ENCODE peak calls at places on chromosomes 12 and 14, in ten cellular contexts. S is astrocyte of the spinal cord, V is body of pancreas, M is AG10803, K is endothelial cell, O is thoracic aorta, J is AG09309, B is OCI-LY7, L is PC-9, I is HCT116. E is an unnamed sample.

GRCh38 chr12:2998789-2999264 is 39.6 kb downstream of the TEAD4 start:
- DNase-seq in K (no peak), O (peak; percentile 60), V (peak; percentile 72), M (peak; percentile 58), S (peak; percentile 90), I (no peak), J (peak; percentile 20), B (no peak), L (no peak), E (no peak)

GRCh38 chr12:90281156-90281868 is 572.7 kb upstream of the ATP2B1 start:
- DNase-seq in M (no peak), L (no peak), I (no peak), V (no peak), J (no peak), B (no peak), K (no peak), S (no peak), O (no peak), E (no peak)

GRCh38 chr14:92426237-92426636 is 87.3 kb upstream of the RIN3 start:
- DNase-seq in M (peak; percentile 73), B (no peak), J (no peak), S (peak; percentile 77), O (no peak), K (no peak), L (no peak), I (no peak), V (no peak), E (no peak)

GRCh38 chr12:120144215-120144614 is 27.7 kb upstream of the RAB35 start:
- DNase-seq in J (no peak), O (no peak), M (no peak), I (no peak), L (no peak), K (no peak), S (no peak), B (no peak), V (no peak), E (no peak)

GRCh38 chr14:24196071-24197061 is 1.1 kb upstream of the TM9SF1 start:
- DNase-seq in I (no peak), B (peak; percentile 71), K (no peak), L (no peak), J (no peak), V (no peak), M (peak; percentile 17), S (peak; percentile 13), O (no peak), E (no peak)

GRCh38 chr14:23121401-23121800 is 2.3 kb upstream of the CEBPE start:
- DNase-seq in B (peak; percentile 83), V (peak; percentile 25), J (peak; percentile 31), S (peak; percentile 72), L (no peak), O (no peak), K (peak; percentile 43), I (no peak), M (peak; percentile 71), E (no peak)

GRCh38 chr14:65904988-65905387 is 492.5 kb downstream of the FUT8 start:
- DNase-seq in L (no peak), M (no peak), I (no peak), K (no peak), B (no peak), V (no peak), O (no peak), S (no peak), J (no peak), E (no peak)

GRCh38 chr12:6086316-6086715 is 38.2 kb downstream of the VWF start:
- DNase-seq in V (no peak), I (no peak), K (no peak), M (no peak), J (no peak), B (no peak), S (no peak), O (no peak), L (no peak), E (no peak)

GRCh38 chr12:121815221-121815620 is 11.4 kb downstream of the SETD1B start:
- DNase-seq in K (no peak), V (no peak), O (no peak), B (no peak), L (no peak), J (no peak), I (no peak), M (no peak), S (no peak), E (no peak)

GRCh38 chr12:57090456-57090855 is 1.5 kb downstream of the NAB2 start:
- DNase-seq in S (no peak), B (no peak), I (no peak), V (no peak), J (no peak), M (no peak), K (no peak), O (no peak), L (no peak), E (no peak)

GRCh38 chr12:128116537-128116936 is 150.4 kb upstream of the TMEM132C start:
- DNase-seq in K (no peak), J (no peak), S (no peak), B (no peak), O (no peak), M (no peak), V (no peak), I (no peak), L (no peak), E (no peak)

GRCh38 chr14:103072595-103073366 is 11.2 kb upstream of the LBHD2 start:
- DNase-seq in V (peak; percentile 32), M (no peak), I (no peak), O (no peak), S (no peak), J (no peak), L (no peak), B (no peak), K (no peak), E (no peak)
- TF ChIP-seq CTCF in V (peak; percentile 9), M (no peak), I (peak; percentile 7), O (no peak), S (no peak), J (no peak), L (no peak), B (no peak), K (no peak), E (no peak)

GRCh38 chr14:77805703-77806102 is 5.8 kb downstream of the ADCK1 start:
- DNase-seq in J (no peak), O (no peak), S (no peak), B (no peak), K (no peak), M (no peak), L (no peak), I (no peak), V (no peak), E (no peak)

GRCh38 chr14:77800814-77801213 is 905 bp downstream of the ADCK1 start:
- DNase-seq in L (no peak), M (no peak), J (no peak), I (no peak), O (no peak), K (no peak), B (no peak), V (no peak), S (no peak), E (no peak)

GRCh38 chr14:77804592-77804991 is 4.7 kb downstream of the ADCK1 start:
- DNase-seq in O (no peak), J (no peak), K (peak; percentile 31), B (peak; percentile 54), S (no peak), V (no peak), L (peak; percentile 52), I (no peak), M (no peak), E (no peak)

GRCh38 chr14:77794357-77794756 is 5.6 kb upstream of the ADCK1 start:
- DNase-seq in M (no peak), O (no peak), J (no peak), L (no peak), K (no peak), S (no peak), V (no peak), I (no peak), B (no peak), E (no peak)

GRCh38 chr14:77799863-77800730 is at the start of gene ADCK1:
- DNase-seq in V (peak; percentile 90), J (no peak), S (peak; percentile 74), B (peak; percentile 91), L (peak; percentile 75), M (peak; percentile 70), K (peak; percentile 80), O (peak; percentile 83), I (peak; percentile 60), E (peak; percentile 80)
- TF ChIP-seq CTCF in V (peak; percentile 52), J (peak; percentile 64), S (peak; percentile 49), B (peak; percentile 33), L (peak; percentile 55), M (peak; percentile 58), K (no peak), O (peak; percentile 42), I (peak; percentile 36), E (peak; percentile 19)

GRCh38 chr12:81627336-81628189 is 131.6 kb downstream of the PPFIA2 start:
- DNase-seq in K (peak; percentile 23), S (peak; percentile 69), O (no peak), V (no peak), L (no peak), B (peak; percentile 34), M (peak; percentile 48), I (peak; percentile 52), J (peak; percentile 13), E (peak; percentile 35)
- TF ChIP-seq CTCF in K (peak; percentile 78), S (peak; percentile 57), O (peak; percentile 62), V (peak; percentile 61), L (peak; percentile 77), B (peak; percentile 89), M (peak; percentile 75), I (peak; percentile 46), J (peak; percentile 52), E (peak; percentile 55)

DNA sequence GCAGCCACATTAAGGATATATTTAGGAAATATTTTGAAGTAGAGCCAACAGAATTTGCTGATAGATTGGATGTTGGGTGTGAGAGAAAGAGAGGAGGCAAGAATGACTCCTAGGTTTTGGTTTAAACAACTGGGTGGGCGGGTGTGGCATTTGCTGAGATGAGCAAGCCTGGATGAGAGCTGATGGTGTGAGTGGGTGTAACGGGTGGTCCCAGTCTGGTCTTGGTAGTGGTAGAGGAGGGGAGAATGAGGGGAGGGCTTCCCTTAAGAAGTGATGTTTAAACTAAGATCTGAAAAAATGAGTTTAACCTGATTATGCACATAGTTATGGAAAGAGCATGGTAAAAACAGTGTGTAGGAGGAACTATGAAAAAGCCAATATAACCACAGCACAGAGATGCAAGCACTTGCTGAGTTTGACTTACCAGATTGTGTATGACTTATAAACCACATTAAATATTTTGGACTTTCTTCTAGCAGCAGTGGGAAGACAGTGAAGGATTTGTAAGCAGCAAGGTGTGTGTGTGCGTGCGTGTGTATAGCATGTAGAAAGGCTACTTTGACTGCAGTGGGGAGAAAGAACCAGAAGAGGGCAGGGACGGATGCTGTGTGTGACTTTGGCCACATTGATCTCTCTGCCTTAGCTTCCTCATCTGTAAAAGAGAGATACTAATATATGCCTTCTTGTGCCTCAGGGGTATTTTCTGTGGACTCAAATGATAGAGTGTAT is 139.7 kb downstream of the PRIMA1 start:
- DNase-seq in V (no peak), K (peak; percentile 36), B (peak; percentile 10), J (no peak), L (no peak), I (peak; percentile 34), M (no peak), O (no peak), S (no peak), E (no peak)
- TF ChIP-seq CTCF in V (no peak), K (peak; percentile 33), B (peak; percentile 46), J (no peak), L (peak; percentile 56), I (peak; percentile 44), M (peak; percentile 26), O (no peak), S (no peak), E (peak; percentile 20)

E was measured in tibial nerve.